ENCODE peak calls at places on chromosomes 1 and 21, in nine cellular contexts. M is astrocyte, C is hepatocyte, L is GM12865, J is Calu3, A is GM20000, I is dorsolateral prefrontal cortex, U is heart left ventricle, X is BJ. H is an unnamed sample.

GRCh38 chr1:110048923-110049601 is 14.6 kb downstream of the STRIP1 start:
- DNase-seq in M (no peak), C (no peak), L (no peak), J (no peak), A (no peak), I (peak; percentile 23), U (no peak), X (no peak), H (no peak)

GRCh38 chr1:1123581-1124507 is 8.0 kb upstream of the C1orf159 start:
- DNase-seq in M (no peak), C (peak; percentile 3), L (no peak), J (no peak), A (no peak), I (no peak), U (peak; percentile 25), X (no peak), H (no peak)

GRCh38 chr1:116446686-116447085 is 73.6 kb downstream of the ATP1A1 start:
- DNase-seq in M (no peak), C (no peak), L (no peak), J (no peak), A (no peak), I (no peak), U (no peak), X (no peak), H (no peak)

GRCh38 chr1:152182942-152183341 is 23.9 kb upstream of the RPTN start:
- DNase-seq in M (peak; percentile 85), C (no peak), L (no peak), J (peak; percentile 21), A (no peak), I (no peak), U (no peak), X (peak; percentile 40), H (no peak)

GRCh38 chr1:179971563-179972496 is 17.2 kb downstream of the CEP350 start:
- DNase-seq in M (no peak), C (no peak), L (no peak), J (no peak), A (no peak), I (no peak), U (no peak), X (no peak), H (no peak)

GRCh38 chr21:38847556-38847955 is 41.8 kb downstream of the ETS2 start:
- DNase-seq in M (peak; percentile 68), C (no peak), L (no peak), J (no peak), A (no peak), I (no peak), U (no peak), X (no peak), H (no peak)

GRCh38 chr1:197464039-197464438 is 196.0 kb downstream of the CRB1 start:
- DNase-seq in M (peak; percentile 90), C (peak; percentile 46), L (no peak), J (no peak), A (no peak), I (peak; percentile 47), U (no peak), X (peak; percentile 82), H (no peak)

GRCh38 chr1:145891587-145892485 is 6.2 kb upstream of the ANKRD35 start:
- DNase-seq in M (peak; percentile 99), C (peak; percentile 98), L (peak; percentile 58), J (peak; percentile 98), A (peak; percentile 79), I (peak; percentile 96), U (peak; percentile 93), X (peak; percentile 93), H (peak; percentile 93)

GRCh38 chr1:11563560-11564069 is 84.7 kb downstream of the DISP3 start:
- DNase-seq in M (no peak), C (peak; percentile 50), L (peak; percentile 4), J (no peak), A (no peak), I (no peak), U (no peak), X (no peak), H (peak; percentile 20)

GRCh38 chr1:26696191-26696644 is 403 bp downstream of the ARID1A start:
- DNase-seq in M (no peak), C (no peak), L (no peak), J (peak; percentile 19), A (peak; percentile 61), I (no peak), U (no peak), X (no peak), H (peak; percentile 8)

GRCh38 chr1:155069551-155070391 is 6.2 kb downstream of the EFNA4 start:
- DNase-seq in M (no peak), C (peak; percentile 46), L (no peak), J (no peak), A (no peak), I (no peak), U (no peak), X (no peak), H (no peak)

GRCh38 chr1:209326876-209327275 is 256.6 kb upstream of the CAMK1G start:
- DNase-seq in M (no peak), C (no peak), L (no peak), J (no peak), A (no peak), I (no peak), U (no peak), X (no peak), H (no peak)

GRCh38 chr1:84598846-84599741 is 24.9 kb upstream of the CTBS start:
- DNase-seq in M (peak; percentile 94), C (no peak), L (peak; percentile 74), J (no peak), A (peak; percentile 42), I (no peak), U (no peak), X (peak; percentile 63), H (no peak)

GRCh38 chr21:42852925-42853570 is 26.3 kb downstream of the WDR4 start:
- DNase-seq in M (no peak), C (no peak), L (no peak), J (no peak), A (no peak), I (no peak), U (no peak), X (no peak), H (no peak)

GRCh38 chr1:39326836-39327235 is 122.3 kb downstream of the MACF1 start:
- DNase-seq in M (no peak), C (no peak), L (no peak), J (no peak), A (no peak), I (no peak), U (no peak), X (no peak), H (no peak)

GRCh38 chr1:62092126-62092525 is 102.5 kb upstream of the L1TD1 start:
- DNase-seq in M (no peak), C (no peak), L (no peak), J (no peak), A (no peak), I (no peak), U (no peak), X (no peak), H (no peak)

GRCh38 chr1:150221552-150221951 is 14.4 kb downstream of the ANP32E start:
- DNase-seq in M (no peak), C (peak; percentile 22), L (peak; percentile 29), J (peak; percentile 13), A (no peak), I (no peak), U (no peak), X (no peak), H (no peak)

GRCh38 chr1:212323065-212323464 is 37.9 kb downstream of the PPP2R5A start:
- DNase-seq in M (no peak), C (no peak), L (no peak), J (no peak), A (no peak), I (no peak), U (no peak), X (no peak), H (no peak)

GRCh38 chr1:64519921-64520320 is 50.0 kb downstream of the CACHD1 start:
- DNase-seq in M (peak; percentile 77), C (no peak), L (no peak), J (no peak), A (no peak), I (no peak), U (peak; percentile 43), X (no peak), H (no peak)

GRCh38 chr1:228459091-228459993 is 27.8 kb upstream of the RNF187 start:
- DNase-seq in M (peak; percentile 60), C (peak; percentile 88), L (peak; percentile 85), J (peak; percentile 86), A (peak; percentile 69), I (peak; percentile 50), U (peak; percentile 47), X (peak; percentile 14), H (peak; percentile 62)

GRCh38 chr21:16569679-16570078 is 839.9 kb downstream of the USP25 start:
- DNase-seq in M (peak; percentile 78), C (no peak), L (no peak), J (no peak), A (no peak), I (no peak), U (no peak), X (no peak), H (no peak)

GRCh38 chr1:162023181-162023546 is 505 bp downstream of the OLFML2B start:
- DNase-seq in M (no peak), C (no peak), L (no peak), J (no peak), A (no peak), I (no peak), U (no peak), X (no peak), H (no peak)
- TF ChIP-seq CTCF in M (no peak), C (no peak), L (no peak), J (peak; percentile 3), A (no peak), I (no peak), U (no peak), X (no peak), H (no peak)

GRCh38 chr1:28436211-28436769 is 66.8 kb downstream of the PHACTR4 start:
- DNase-seq in M (no peak), C (no peak), L (no peak), J (no peak), A (no peak), I (no peak), U (no peak), X (no peak), H (no peak)
- TF ChIP-seq CTCF in M (no peak), C (no peak), L (no peak), J (no peak), A (no peak), I (no peak), U (no peak), X (no peak), H (peak; percentile 22)

DNA sequence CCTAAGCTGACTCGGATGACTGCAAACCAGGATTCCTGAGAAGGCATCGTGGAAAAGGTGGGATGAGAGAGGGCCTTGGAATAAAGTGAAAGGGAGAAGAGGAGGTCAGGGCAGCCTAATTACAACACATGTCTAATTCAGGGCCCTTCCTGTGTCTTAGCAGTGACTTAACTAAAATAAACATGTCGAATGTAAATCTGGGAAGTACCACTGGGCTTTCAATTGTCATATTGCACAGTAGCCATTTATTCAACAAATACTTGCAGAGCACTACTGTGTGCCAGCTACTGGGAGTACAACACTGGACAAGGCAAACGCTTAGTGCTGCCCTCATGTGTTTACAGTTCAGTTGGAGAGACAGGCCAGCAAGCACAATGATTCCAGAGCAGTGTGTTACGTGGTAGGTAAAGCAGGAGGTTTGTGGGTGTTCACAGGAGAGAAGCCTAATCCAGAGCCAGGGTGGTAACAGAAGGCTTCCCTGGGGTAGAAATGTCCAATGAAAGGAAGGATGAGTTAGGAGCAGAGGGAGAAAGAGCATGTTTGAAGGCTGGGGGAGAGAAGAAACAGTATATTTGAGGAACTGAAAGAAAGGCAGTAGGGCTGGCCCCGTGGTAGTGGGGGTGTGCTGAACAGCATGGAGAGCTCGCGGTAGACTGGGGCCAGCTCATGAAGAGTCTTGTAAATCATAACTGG is 38.0 kb upstream of the RASAL2 start:
- DNase-seq in M (no peak), C (peak; percentile 31), L (peak; percentile 38), J (peak; percentile 39), A (peak; percentile 73), I (no peak), U (peak; percentile 61), X (no peak), H (no peak)
- TF ChIP-seq CTCF in M (no peak), C (peak; percentile 22), L (no peak), J (no peak), A (no peak), I (no peak), U (peak; percentile 52), X (no peak), H (no peak)

GRCh38 chr1:164625004-164625617 is 66.1 kb downstream of the PBX1 start:
- DNase-seq in M (no peak), C (no peak), L (no peak), J (no peak), A (no peak), I (no peak), U (no peak), X (no peak), H (no peak)
- TF ChIP-seq CTCF in M (peak; percentile 53), C (peak; percentile 21), L (no peak), J (peak; percentile 29), A (no peak), I (peak; percentile 35), U (no peak), X (peak; percentile 44), H (peak; percentile 60)

H was measured in neural crest cell.